ENCODE peak calls at places on chromosomes 12 and 14, in ten cellular contexts. One of them, this sample, is unnamed.

GRCh38 chr12:78928200-78929074 is 63.9 kb downstream of the SYT1 start:
- DNase-seq in PC-3: peak
- DNase-seq in HCT116: peak
- DNase-seq in DND-41: no peak
- DNase-seq in MCF 10A: peak
- DNase-seq in activated CD8-positive, alpha-beta T cell treated with anti-CD3 and anti-CD28 coated beads for 36 hours: no peak
- DNase-seq in stomach: no peak
- DNase-seq in right atrium auricular region: no peak
- DNase-seq in foreskin keratinocyte: peak
- DNase-seq in choroid plexus epithelial cell: peak
- DNase-seq in this sample: no peak

GRCh38 chr12:72872488-72872887 is 600.3 kb downstream of the TRHDE start:
- DNase-seq in HCT116: no peak
- DNase-seq in activated CD8-positive, alpha-beta T cell treated with anti-CD3 and anti-CD28 coated beads for 36 hours: no peak
- DNase-seq in DND-41: no peak
- DNase-seq in foreskin keratinocyte: no peak
- DNase-seq in PC-3: no peak
- DNase-seq in right atrium auricular region: no peak
- DNase-seq in choroid plexus epithelial cell: no peak
- DNase-seq in stomach: no peak
- DNase-seq in MCF 10A: no peak
- DNase-seq in this sample: no peak

GRCh38 chr12:27101290-27101689 is 18.9 kb upstream of the C12orf71 start:
- DNase-seq in PC-3: peak
- DNase-seq in foreskin keratinocyte: peak
- DNase-seq in DND-41: no peak
- DNase-seq in choroid plexus epithelial cell: no peak
- DNase-seq in activated CD8-positive, alpha-beta T cell treated with anti-CD3 and anti-CD28 coated beads for 36 hours: no peak
- DNase-seq in stomach: no peak
- DNase-seq in MCF 10A: no peak
- DNase-seq in right atrium auricular region: no peak
- DNase-seq in HCT116: no peak
- DNase-seq in this sample: no peak

GRCh38 chr12:24948452-24948815 is 467 bp downstream of the BCAT1 start:
- DNase-seq in HCT116: no peak
- DNase-seq in right atrium auricular region: no peak
- DNase-seq in activated CD8-positive, alpha-beta T cell treated with anti-CD3 and anti-CD28 coated beads for 36 hours: peak
- DNase-seq in choroid plexus epithelial cell: peak
- DNase-seq in MCF 10A: no peak
- DNase-seq in stomach: no peak
- DNase-seq in foreskin keratinocyte: peak
- DNase-seq in DND-41: peak
- DNase-seq in PC-3: no peak
- DNase-seq in this sample: no peak

GRCh38 chr12:124422142-124422569 is 127.3 kb downstream of the RFLNA start:
- DNase-seq in HCT116: no peak
- DNase-seq in DND-41: no peak
- DNase-seq in MCF 10A: peak
- DNase-seq in PC-3: peak
- DNase-seq in activated CD8-positive, alpha-beta T cell treated with anti-CD3 and anti-CD28 coated beads for 36 hours: no peak
- DNase-seq in choroid plexus epithelial cell: no peak
- DNase-seq in stomach: peak
- DNase-seq in right atrium auricular region: no peak
- DNase-seq in foreskin keratinocyte: peak
- DNase-seq in this sample: no peak

GRCh38 chr12:102064476-102064875 is 2.7 kb upstream of the WASHC3 start:
- DNase-seq in choroid plexus epithelial cell: no peak
- DNase-seq in DND-41: no peak
- DNase-seq in HCT116: no peak
- DNase-seq in foreskin keratinocyte: no peak
- DNase-seq in right atrium auricular region: no peak
- DNase-seq in PC-3: no peak
- DNase-seq in stomach: no peak
- DNase-seq in activated CD8-positive, alpha-beta T cell treated with anti-CD3 and anti-CD28 coated beads for 36 hours: no peak
- DNase-seq in MCF 10A: no peak
- DNase-seq in this sample: no peak

GRCh38 chr12:53938276-53939140 is at the start of gene HOXC13:
- DNase-seq in MCF 10A: peak
- DNase-seq in choroid plexus epithelial cell: no peak
- DNase-seq in right atrium auricular region: no peak
- DNase-seq in PC-3: peak
- DNase-seq in stomach: no peak
- DNase-seq in HCT116: peak
- DNase-seq in foreskin keratinocyte: peak
- DNase-seq in activated CD8-positive, alpha-beta T cell treated with anti-CD3 and anti-CD28 coated beads for 36 hours: peak
- DNase-seq in DND-41: no peak
- DNase-seq in this sample: peak

GRCh38 chr14:45364565-45364964 is 111.6 kb upstream of the MIS18BP1 start:
- DNase-seq in HCT116: no peak
- DNase-seq in DND-41: no peak
- DNase-seq in right atrium auricular region: no peak
- DNase-seq in MCF 10A: no peak
- DNase-seq in PC-3: peak
- DNase-seq in stomach: no peak
- DNase-seq in foreskin keratinocyte: no peak
- DNase-seq in activated CD8-positive, alpha-beta T cell treated with anti-CD3 and anti-CD28 coated beads for 36 hours: no peak
- DNase-seq in choroid plexus epithelial cell: no peak
- DNase-seq in this sample: no peak

GRCh38 chr12:57605308-57606015 is 838 bp downstream of the DTX3 start:
- DNase-seq in stomach: no peak
- DNase-seq in right atrium auricular region: no peak
- DNase-seq in PC-3: peak
- DNase-seq in MCF 10A: no peak
- DNase-seq in choroid plexus epithelial cell: no peak
- DNase-seq in foreskin keratinocyte: no peak
- DNase-seq in HCT116: no peak
- DNase-seq in activated CD8-positive, alpha-beta T cell treated with anti-CD3 and anti-CD28 coated beads for 36 hours: no peak
- DNase-seq in DND-41: no peak
- DNase-seq in this sample: no peak

GRCh38 chr14:105247715-105248367 is 492 bp upstream of the BTBD6 start:
- DNase-seq in PC-3: no peak
- DNase-seq in MCF 10A: no peak
- DNase-seq in choroid plexus epithelial cell: no peak
- DNase-seq in HCT116: no peak
- DNase-seq in activated CD8-positive, alpha-beta T cell treated with anti-CD3 and anti-CD28 coated beads for 36 hours: no peak
- DNase-seq in DND-41: no peak
- DNase-seq in foreskin keratinocyte: no peak
- DNase-seq in stomach: no peak
- DNase-seq in right atrium auricular region: peak
- DNase-seq in this sample: no peak

GRCh38 chr12:114625294-114625851 is 58.6 kb downstream of the TBX3 start:
- DNase-seq in DND-41: peak
- DNase-seq in PC-3: peak
- DNase-seq in foreskin keratinocyte: peak
- DNase-seq in HCT116: peak
- DNase-seq in right atrium auricular region: no peak
- DNase-seq in MCF 10A: peak
- DNase-seq in activated CD8-positive, alpha-beta T cell treated with anti-CD3 and anti-CD28 coated beads for 36 hours: peak
- DNase-seq in stomach: peak
- DNase-seq in choroid plexus epithelial cell: peak
- DNase-seq in this sample: peak

GRCh38 chr12:109870648-109871047 is 9.7 kb downstream of the GLTP start:
- DNase-seq in PC-3: no peak
- DNase-seq in DND-41: no peak
- DNase-seq in activated CD8-positive, alpha-beta T cell treated with anti-CD3 and anti-CD28 coated beads for 36 hours: no peak
- DNase-seq in HCT116: no peak
- DNase-seq in right atrium auricular region: no peak
- DNase-seq in foreskin keratinocyte: no peak
- DNase-seq in MCF 10A: no peak
- DNase-seq in stomach: no peak
- DNase-seq in choroid plexus epithelial cell: peak
- DNase-seq in this sample: no peak

GRCh38 chr12:116164976-116165425 is 112.5 kb downstream of the MED13L start:
- DNase-seq in PC-3: peak
- DNase-seq in HCT116: peak
- DNase-seq in MCF 10A: peak
- DNase-seq in stomach: no peak
- DNase-seq in right atrium auricular region: no peak
- DNase-seq in DND-41: no peak
- DNase-seq in choroid plexus epithelial cell: peak
- DNase-seq in activated CD8-positive, alpha-beta T cell treated with anti-CD3 and anti-CD28 coated beads for 36 hours: no peak
- DNase-seq in foreskin keratinocyte: peak
- DNase-seq in this sample: no peak

GRCh38 chr14:104086210-104086660 is 735 bp downstream of the ASPG start:
- DNase-seq in choroid plexus epithelial cell: no peak
- DNase-seq in DND-41: no peak
- DNase-seq in stomach: no peak
- DNase-seq in PC-3: no peak
- DNase-seq in activated CD8-positive, alpha-beta T cell treated with anti-CD3 and anti-CD28 coated beads for 36 hours: no peak
- DNase-seq in foreskin keratinocyte: no peak
- DNase-seq in MCF 10A: no peak
- DNase-seq in right atrium auricular region: no peak
- DNase-seq in HCT116: no peak
- DNase-seq in this sample: no peak

GRCh38 chr14:69842671-69843407 is 36.4 kb upstream of the SMOC1 start:
- DNase-seq in DND-41: no peak
- DNase-seq in right atrium auricular region: no peak
- DNase-seq in activated CD8-positive, alpha-beta T cell treated with anti-CD3 and anti-CD28 coated beads for 36 hours: no peak
- DNase-seq in PC-3: no peak
- DNase-seq in HCT116: no peak
- DNase-seq in foreskin keratinocyte: no peak
- DNase-seq in choroid plexus epithelial cell: no peak
- DNase-seq in MCF 10A: no peak
- DNase-seq in stomach: no peak
- DNase-seq in this sample: no peak

GRCh38 chr14:96917442-96917963 is 120.3 kb downstream of the VRK1 start:
- DNase-seq in HCT116: no peak
- DNase-seq in DND-41: no peak
- DNase-seq in activated CD8-positive, alpha-beta T cell treated with anti-CD3 and anti-CD28 coated beads for 36 hours: no peak
- DNase-seq in foreskin keratinocyte: no peak
- DNase-seq in PC-3: no peak
- DNase-seq in choroid plexus epithelial cell: no peak
- DNase-seq in stomach: no peak
- DNase-seq in right atrium auricular region: no peak
- DNase-seq in MCF 10A: no peak
- DNase-seq in this sample: no peak

GRCh38 chr14:93859957-93860356 is 67.2 kb upstream of the FAM181A start:
- DNase-seq in foreskin keratinocyte: no peak
- DNase-seq in choroid plexus epithelial cell: no peak
- DNase-seq in activated CD8-positive, alpha-beta T cell treated with anti-CD3 and anti-CD28 coated beads for 36 hours: no peak
- DNase-seq in DND-41: no peak
- DNase-seq in MCF 10A: peak
- DNase-seq in HCT116: no peak
- DNase-seq in stomach: peak
- DNase-seq in PC-3: no peak
- DNase-seq in right atrium auricular region: no peak
- DNase-seq in this sample: no peak

GRCh38 chr14:21997300-21997699 is 323.7 kb upstream of the OR4E1 start:
- DNase-seq in right atrium auricular region: no peak
- DNase-seq in stomach: no peak
- DNase-seq in DND-41: peak
- DNase-seq in PC-3: peak
- DNase-seq in HCT116: peak
- DNase-seq in MCF 10A: peak
- DNase-seq in activated CD8-positive, alpha-beta T cell treated with anti-CD3 and anti-CD28 coated beads for 36 hours: peak
- DNase-seq in foreskin keratinocyte: peak
- DNase-seq in choroid plexus epithelial cell: peak
- DNase-seq in this sample: no peak
- TF ChIP-seq CTCF in right atrium auricular region: no peak
- TF ChIP-seq CTCF in stomach: no peak
- TF ChIP-seq CTCF in DND-41: peak
- TF ChIP-seq CTCF in PC-3: peak
- TF ChIP-seq CTCF in HCT116: peak
- TF ChIP-seq CTCF in MCF 10A: peak
- TF ChIP-seq CTCF in activated CD8-positive, alpha-beta T cell treated with anti-CD3 and anti-CD28 coated beads for 36 hours: peak
- TF ChIP-seq CTCF in foreskin keratinocyte: peak
- TF ChIP-seq CTCF in choroid plexus epithelial cell: peak
- TF ChIP-seq CTCF in this sample: no peak

DNA sequence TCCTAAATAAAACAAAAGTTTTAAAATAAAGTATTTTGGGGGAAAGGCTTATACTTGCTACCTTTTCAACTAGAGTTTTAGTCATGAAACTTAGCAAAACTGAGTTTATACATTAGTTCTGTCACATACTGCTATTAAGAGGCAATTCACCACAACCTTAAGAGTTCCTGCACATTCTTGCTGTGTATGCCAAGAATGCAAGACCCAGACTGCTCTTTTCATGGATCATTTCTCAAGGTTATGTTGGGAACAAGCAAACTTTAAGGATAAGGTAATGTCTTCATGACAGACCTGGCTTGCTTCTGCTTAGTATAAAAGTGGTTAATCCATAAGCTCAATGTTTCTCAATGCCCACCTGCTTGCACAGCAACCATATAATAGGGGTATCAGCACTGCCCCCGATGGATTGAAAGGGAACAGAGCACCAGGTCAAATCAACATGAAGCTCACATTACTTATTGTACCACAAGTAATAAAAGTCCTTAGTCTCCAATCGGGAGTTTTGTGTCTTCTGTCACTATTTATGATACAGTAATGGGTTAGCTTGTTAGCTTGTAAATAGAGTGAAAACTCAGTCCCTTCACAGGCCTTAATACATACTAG is 67.6 kb downstream of the KIF21A start:
- DNase-seq in foreskin keratinocyte: no peak
- DNase-seq in PC-3: no peak
- DNase-seq in choroid plexus epithelial cell: no peak
- DNase-seq in right atrium auricular region: no peak
- DNase-seq in activated CD8-positive, alpha-beta T cell treated with anti-CD3 and anti-CD28 coated beads for 36 hours: peak
- DNase-seq in stomach: no peak
- DNase-seq in HCT116: peak
- DNase-seq in DND-41: no peak
- DNase-seq in MCF 10A: peak
- DNase-seq in this sample: no peak
- TF ChIP-seq CTCF in foreskin keratinocyte: peak
- TF ChIP-seq CTCF in PC-3: peak
- TF ChIP-seq CTCF in choroid plexus epithelial cell: no peak
- TF ChIP-seq CTCF in right atrium auricular region: no peak
- TF ChIP-seq CTCF in activated CD8-positive, alpha-beta T cell treated with anti-CD3 and anti-CD28 coated beads for 36 hours: no peak
- TF ChIP-seq CTCF in stomach: no peak
- TF ChIP-seq CTCF in HCT116: peak
- TF ChIP-seq CTCF in DND-41: no peak
- TF ChIP-seq CTCF in MCF 10A: no peak
- TF ChIP-seq CTCF in this sample: peak

DNA sequence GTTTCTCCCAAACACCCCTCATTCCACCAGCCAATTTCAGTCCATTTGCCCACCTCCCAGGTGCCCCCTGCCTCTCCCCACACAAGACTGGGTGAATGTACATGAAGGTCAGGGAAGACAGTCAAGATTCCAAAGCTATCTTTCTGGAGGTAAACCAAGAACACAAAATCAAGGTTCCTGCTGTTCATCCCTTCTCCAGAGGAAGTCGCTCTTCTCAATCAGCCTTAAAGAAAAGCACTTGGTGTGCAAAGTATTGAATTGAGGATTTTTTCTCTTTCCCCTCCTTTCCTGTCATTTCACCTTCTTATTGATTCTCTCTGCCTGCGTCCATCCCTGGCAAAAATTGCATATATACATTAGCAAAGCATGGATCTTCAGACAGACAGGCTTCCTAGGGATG is 4.5 kb downstream of the GRIN2B start:
- DNase-seq in activated CD8-positive, alpha-beta T cell treated with anti-CD3 and anti-CD28 coated beads for 36 hours: no peak
- DNase-seq in right atrium auricular region: no peak
- DNase-seq in PC-3: no peak
- DNase-seq in choroid plexus epithelial cell: no peak
- DNase-seq in stomach: no peak
- DNase-seq in DND-41: no peak
- DNase-seq in HCT116: no peak
- DNase-seq in MCF 10A: no peak
- DNase-seq in foreskin keratinocyte: no peak
- DNase-seq in this sample: no peak
- TF ChIP-seq CTCF in activated CD8-positive, alpha-beta T cell treated with anti-CD3 and anti-CD28 coated beads for 36 hours: no peak
- TF ChIP-seq CTCF in right atrium auricular region: no peak
- TF ChIP-seq CTCF in PC-3: no peak
- TF ChIP-seq CTCF in choroid plexus epithelial cell: no peak
- TF ChIP-seq CTCF in stomach: no peak
- TF ChIP-seq CTCF in DND-41: no peak
- TF ChIP-seq CTCF in HCT116: peak
- TF ChIP-seq CTCF in MCF 10A: no peak
- TF ChIP-seq CTCF in foreskin keratinocyte: no peak
- TF ChIP-seq CTCF in this sample: peak

GRCh38 chr14:22265319-22266140 is 323.5 kb downstream of the DAD1 start:
- DNase-seq in right atrium auricular region: no peak
- DNase-seq in DND-41: peak
- DNase-seq in HCT116: no peak
- DNase-seq in choroid plexus epithelial cell: peak
- DNase-seq in stomach: no peak
- DNase-seq in PC-3: peak
- DNase-seq in foreskin keratinocyte: peak
- DNase-seq in MCF 10A: no peak
- DNase-seq in activated CD8-positive, alpha-beta T cell treated with anti-CD3 and anti-CD28 coated beads for 36 hours: no peak
- DNase-seq in this sample: no peak
- TF ChIP-seq CTCF in right atrium auricular region: no peak
- TF ChIP-seq CTCF in DND-41: peak
- TF ChIP-seq CTCF in HCT116: peak
- TF ChIP-seq CTCF in choroid plexus epithelial cell: peak
- TF ChIP-seq CTCF in stomach: no peak
- TF ChIP-seq CTCF in PC-3: peak
- TF ChIP-seq CTCF in foreskin keratinocyte: peak
- TF ChIP-seq CTCF in MCF 10A: no peak
- TF ChIP-seq CTCF in activated CD8-positive, alpha-beta T cell treated with anti-CD3 and anti-CD28 coated beads for 36 hours: no peak
- TF ChIP-seq CTCF in this sample: no peak

This sample was measured in GM13977.